ENCODE peak calls at places on chromosomes 3 and 15, in four cellular contexts. K is adrenal gland, V is pancreas, E is MM.1S. J is an unnamed sample. For H3K27me3, the result is how much of the 10 kb centered on the place peaks cover.

GRCh38 chr3:10370429-10370828 is 49.5 kb upstream of the SEC13 start:
- DNase-seq in E (peak), K (no peak), V (no peak), J (no peak)

GRCh38 chr3:5162102-5162501 is 25.4 kb upstream of the EDEM1 start:
- DNase-seq in K (peak), E (no peak), V (no peak), J (no peak)

GRCh38 chr15:75112848-75113492 is 88.7 kb upstream of the C15orf39 start:
- DNase-seq in K (no peak), V (no peak), E (peak), J (no peak)

GRCh38 chr15:62824111-62824737 is 218.3 kb upstream of the TPM1 start:
- DNase-seq in V (no peak), E (no peak), K (no peak), J (no peak)

GRCh38 chr3:185332026-185332735 is 30.8 kb upstream of the MAP3K13 start:
- DNase-seq in K (no peak), V (no peak), E (peak), J (no peak)

GRCh38 chr3:69282191-69282590 is 103.7 kb downstream of the FRMD4B start:
- DNase-seq in E (no peak), K (no peak), V (no peak), J (no peak)

GRCh38 chr15:22810735-22811338 is 24.4 kb downstream of the NIPA1 start:
- DNase-seq in K (no peak), V (no peak), E (no peak), J (no peak)

GRCh38 chr3:126948980-126949535 is 33.9 kb upstream of the PLXNA1 start:
- DNase-seq in V (no peak), E (no peak), K (no peak), J (no peak)

GRCh38 chr3:172106989-172107388 is 67.6 kb downstream of the FNDC3B start:
- DNase-seq in E (peak), V (no peak), K (no peak), J (peak)

GRCh38 chr15:62545392-62546227 is 380.5 kb upstream of the C2CD4B start:
- DNase-seq in V (no peak), E (no peak), K (peak), J (peak)

GRCh38 chr3:188594137-188594536 is 440.2 kb downstream of the LPP start:
- DNase-seq in V (no peak), K (no peak), E (no peak), J (no peak)

GRCh38 chr3:24683090-24683489 is 188.4 kb upstream of the THRB start:
- DNase-seq in E (no peak), K (no peak), V (no peak), J (no peak)

DNA sequence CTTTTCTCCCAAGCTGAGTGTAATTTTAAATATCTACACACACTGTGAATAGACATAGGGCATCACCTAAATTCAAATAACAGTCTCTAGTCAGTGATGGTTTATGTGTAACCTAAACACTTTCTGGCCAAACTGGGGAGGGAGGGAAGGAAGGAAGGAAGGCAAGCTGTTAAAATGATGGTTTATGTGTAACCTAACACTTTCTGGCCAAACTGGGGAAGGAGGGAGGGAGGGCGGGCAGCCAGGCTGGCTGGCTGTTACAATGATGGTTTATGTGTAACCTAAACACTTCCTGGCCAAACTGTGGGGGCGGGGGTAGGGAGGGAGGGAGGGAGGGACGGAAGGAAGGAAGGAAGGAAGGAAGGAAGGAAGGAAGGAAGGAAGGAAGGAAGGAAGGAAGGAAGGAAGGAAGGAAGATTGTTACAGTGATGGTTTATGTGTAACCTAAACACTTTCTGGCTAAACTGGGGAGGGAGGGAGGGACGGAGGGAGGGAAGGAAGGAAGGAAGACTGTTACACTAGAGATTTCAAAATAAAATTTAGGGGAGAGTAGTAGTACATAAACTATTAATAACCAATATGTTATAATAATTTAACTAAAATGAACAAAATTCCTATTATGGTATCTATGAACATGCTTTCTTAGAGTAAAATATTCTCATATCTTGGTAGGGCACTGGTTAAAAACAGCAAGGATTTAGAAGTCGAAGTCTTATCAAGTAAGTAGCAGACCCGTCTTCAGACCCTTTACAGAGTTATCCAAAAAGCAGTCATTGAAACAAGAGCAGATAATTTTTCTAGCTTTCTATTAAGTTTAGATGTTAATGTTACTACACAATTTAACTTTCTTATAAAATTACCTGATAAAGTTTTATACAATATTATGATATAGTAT is 148.1 kb downstream of the LMLN start:
- DNase-seq in E (no peak), V (no peak), K (no peak), J (no peak)
- H3K27me3 ChIP-seq in E (under half), V (under half), K (under half), J (under half)

GRCh38 chr3:35562141-35562540 is 77.2 kb upstream of the ARPP21 start:
- DNase-seq in K (no peak), V (no peak), E (no peak), J (no peak)
- H3K27me3 ChIP-seq in K (under half), V (under half), E (under half), J (under half)

GRCh38 chr15:78339559-78339958 is 594 bp upstream of the CRABP1 start:
- DNase-seq in V (no peak), K (no peak), E (no peak), J (no peak)

GRCh38 chr15:78340243-78341056 is at the start of gene CRABP1:
- DNase-seq in V (no peak), K (no peak), E (no peak), J (no peak)

GRCh38 chr15:78341057-78341763 is 1.1 kb downstream of the CRABP1 start:
- DNase-seq in V (no peak), K (no peak), E (no peak), J (no peak)

GRCh38 chr15:78345726-78346125 is 5.6 kb downstream of the CRABP1 start:
- DNase-seq in E (no peak), K (no peak), V (no peak), J (no peak)

GRCh38 chr15:78343431-78343830 is 3.3 kb downstream of the CRABP1 start:
- DNase-seq in V (no peak), E (no peak), K (no peak), J (no peak)
- H3K27me3 ChIP-seq in V (under half), E (under half), K (under half), J (under half)

GRCh38 chr3:100083209-100083608 is 31.1 kb downstream of the FILIP1L start:
- DNase-seq in V (no peak), E (no peak), K (no peak), J (no peak)
- H3K27me3 ChIP-seq in V (under half), E (under half), K (under half), J (under half)

GRCh38 chr3:65836047-65836446 is 202.7 kb downstream of the MAGI1 start:
- DNase-seq in E (no peak), V (no peak), K (no peak), J (no peak)
- H3K27me3 ChIP-seq in E (under half), V (under half), K (under half), J (under half)

DNA sequence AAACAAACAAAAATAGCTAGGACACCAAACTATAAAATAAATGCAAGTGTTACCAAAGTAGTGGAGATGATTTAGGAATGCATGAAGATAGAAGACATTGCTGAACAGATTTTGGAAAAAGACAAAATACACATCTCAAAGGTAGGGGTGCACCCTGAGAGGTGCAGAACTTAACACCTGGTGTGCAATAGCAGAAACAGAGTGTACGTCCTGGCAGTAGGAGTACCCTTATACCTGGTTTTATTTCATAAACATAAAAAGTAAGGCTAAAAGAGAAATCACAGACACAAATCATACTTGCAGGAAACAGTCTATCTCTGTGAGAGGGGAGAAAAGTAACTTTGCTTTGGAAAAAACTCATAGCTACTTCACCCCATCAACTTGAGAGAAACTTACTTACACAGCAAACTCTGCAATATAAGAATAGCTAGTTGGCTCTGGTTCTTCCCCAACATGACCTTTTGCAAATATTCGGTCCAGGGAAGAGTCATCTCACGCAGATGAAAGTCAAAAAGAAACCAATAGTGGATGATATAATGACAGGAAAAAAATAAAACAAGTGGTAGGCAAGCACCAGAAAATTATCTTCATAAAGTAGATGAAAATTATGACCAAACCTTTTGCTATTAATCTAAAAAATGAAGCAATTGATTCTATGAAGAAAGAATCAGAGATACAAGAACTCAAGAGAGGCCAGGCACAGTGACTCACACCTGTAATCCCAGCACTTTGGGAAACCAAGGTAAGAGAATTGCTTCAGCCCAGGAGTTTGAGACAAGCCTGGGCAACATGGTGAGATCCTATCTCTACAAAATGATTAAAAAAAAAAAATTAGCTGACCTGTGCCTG is 108.9 kb upstream of the BNIP2 start:
- DNase-seq in K (no peak), V (no peak), E (no peak), J (no peak)
- H3K27me3 ChIP-seq in K (under half), V (under half), E (under half), J (under half)

GRCh38 chr15:88799341-88799740 is 3.9 kb upstream of the ACAN start:
- DNase-seq in K (no peak), E (no peak), V (no peak), J (no peak)
- H3K27me3 ChIP-seq in K (under half), E (under half), V (under half), J (under half)